ENCODE peak calls at places on chromosomes 5 and 9, in eight cellular contexts. T, X, L, Y, A, J, R and F are unnamed samples.

GRCh38 chr5:91266184-91266705 is 116.9 kb downstream of the ARRDC3 start:
- DNase-seq in T (no peak), X (no peak), L (peak), Y (no peak), A (no peak), J (no peak), R (no peak), F (no peak)

GRCh38 chr5:134851307-134851923 is 5.6 kb downstream of the C5orf24 start:
- DNase-seq in T (no peak), X (no peak), L (peak), Y (no peak), A (no peak), J (no peak), R (no peak), F (no peak)

GRCh38 chr9:20030221-20030620 is 241.4 kb upstream of the SLC24A2 start:
- DNase-seq in T (no peak), X (no peak), L (no peak), Y (no peak), A (no peak), J (no peak), R (no peak), F (no peak)

GRCh38 chr5:81391-82021 is 10.5 kb upstream of the PLEKHG4B start:
- DNase-seq in T (no peak), X (no peak), L (no peak), Y (no peak), A (no peak), J (no peak), R (no peak), F (no peak)

GRCh38 chr5:759111-759741 is 25.3 kb downstream of the ZDHHC11B start:
- DNase-seq in T (no peak), X (no peak), L (no peak), Y (peak), A (peak), J (peak), R (peak), F (no peak)

GRCh38 chr5:113090336-113091106 is 113.9 kb downstream of the DCP2 start:
- DNase-seq in T (no peak), X (no peak), L (no peak), Y (peak), A (no peak), J (no peak), R (no peak), F (no peak)

GRCh38 chr5:170552486-170553122 is 48.8 kb downstream of the KCNIP1 start:
- DNase-seq in T (peak), X (peak), L (peak), Y (peak), A (peak), J (peak), R (peak), F (peak)

GRCh38 chr9:87290241-87290700 is 207.4 kb upstream of the DAPK1 start:
- DNase-seq in T (peak), X (no peak), L (peak), Y (no peak), A (no peak), J (no peak), R (no peak), F (no peak)

GRCh38 chr9:106878943-106879916 is 16.3 kb downstream of the ZNF462 start:
- DNase-seq in T (peak), X (no peak), L (peak), Y (peak), A (peak), J (peak), R (peak), F (peak)

GRCh38 chr5:115600771-115601170 is 1.5 kb downstream of the TICAM2 start:
- DNase-seq in T (no peak), X (no peak), L (peak), Y (no peak), A (no peak), J (no peak), R (no peak), F (no peak)

GRCh38 chr9:112337547-112337946 is 4.1 kb upstream of the PTBP3 start:
- DNase-seq in T (no peak), X (no peak), L (no peak), Y (no peak), A (no peak), J (no peak), R (no peak), F (no peak)

GRCh38 chr5:73940026-73940425 is 314.0 kb downstream of the ARHGEF28 start:
- DNase-seq in T (no peak), X (no peak), L (peak), Y (no peak), A (no peak), J (no peak), R (no peak), F (no peak)

GRCh38 chr5:154712518-154713437 is 42.4 kb upstream of the LARP1 start:
- DNase-seq in T (peak), X (no peak), L (no peak), Y (no peak), A (no peak), J (no peak), R (no peak), F (no peak)

GRCh38 chr5:107930891-107931290 is 260.2 kb upstream of the EFNA5 start:
- DNase-seq in T (no peak), X (no peak), L (no peak), Y (no peak), A (no peak), J (no peak), R (no peak), F (no peak)

GRCh38 chr5:174731214-174732039 is 7.0 kb downstream of the MSX2 start:
- DNase-seq in T (no peak), X (peak), L (no peak), Y (no peak), A (no peak), J (no peak), R (no peak), F (no peak)

GRCh38 chr5:52789378-52789777 is 1.7 kb downstream of the ITGA1 start:
- DNase-seq in T (no peak), X (no peak), L (no peak), Y (no peak), A (no peak), J (no peak), R (no peak), F (no peak)

GRCh38 chr5:179900707-179901106 is 7.0 kb downstream of the TBC1D9B start:
- DNase-seq in T (no peak), X (no peak), L (no peak), Y (no peak), A (no peak), J (no peak), R (no peak), F (no peak)

GRCh38 chr5:131064669-131065371 is 100.2 kb downstream of the HINT1 start:
- DNase-seq in T (no peak), X (no peak), L (no peak), Y (no peak), A (no peak), J (no peak), R (no peak), F (no peak)

GRCh38 chr5:80569961-80570786 is at the start of gene ANKRD34B:
- DNase-seq in T (peak), X (peak), L (no peak), Y (no peak), A (no peak), J (no peak), R (no peak), F (no peak)

GRCh38 chr9:113973963-113974413 is 97.9 kb downstream of the ZNF618 start:
- DNase-seq in T (peak), X (peak), L (peak), Y (no peak), A (no peak), J (no peak), R (no peak), F (no peak)

GRCh38 chr5:139863855-139864558 is 68.4 kb downstream of the PSD2 start:
- DNase-seq in T (peak), X (peak), L (peak), Y (peak), A (peak), J (peak), R (peak), F (peak)

GRCh38 chr9:134399435-134400056 is 73.3 kb downstream of the RXRA start:
- DNase-seq in T (no peak), X (no peak), L (peak), Y (no peak), A (no peak), J (no peak), R (no peak), F (no peak)

GRCh38 chr9:99173570-99174504 is 47.9 kb downstream of the ALG2 start:
- DNase-seq in T (no peak), X (no peak), L (no peak), Y (no peak), A (no peak), J (no peak), R (no peak), F (no peak)

GRCh38 chr9:99046542-99047071 is 58.3 kb upstream of the TGFBR1 start:
- DNase-seq in T (peak), X (no peak), L (no peak), Y (no peak), A (no peak), J (no peak), R (no peak), F (no peak)

GRCh38 chr9:114047717-114048116 is 30.4 kb downstream of the AMBP start:
- DNase-seq in T (peak), X (peak), L (no peak), Y (peak), A (no peak), J (no peak), R (peak), F (no peak)

GRCh38 chr5:167453518-167454020 is 837.9 kb upstream of the WWC1 start:
- DNase-seq in T (no peak), X (no peak), L (no peak), Y (no peak), A (no peak), J (no peak), R (no peak), F (no peak)

GRCh38 chr5:66306105-66306843 is 162.2 kb downstream of the SREK1 start:
- DNase-seq in T (peak), X (peak), L (peak), Y (peak), A (peak), J (no peak), R (peak), F (peak)

GRCh38 chr9:135463140-135463539 is 16.4 kb upstream of the PPP1R26 start:
- DNase-seq in T (no peak), X (no peak), L (peak), Y (no peak), A (no peak), J (no peak), R (no peak), F (no peak)

GRCh38 chr5:121299153-121299552 is 552.5 kb upstream of the FTMT start:
- DNase-seq in T (no peak), X (no peak), L (no peak), Y (no peak), A (no peak), J (no peak), R (no peak), F (no peak)

GRCh38 chr5:102536323-102536928 is 37.6 kb upstream of the SLCO6A1 start:
- DNase-seq in T (no peak), X (no peak), L (peak), Y (no peak), A (no peak), J (no peak), R (no peak), F (no peak)

GRCh38 chr9:79952401-79952800 is 380.6 kb downstream of the TLE4 start:
- DNase-seq in T (no peak), X (no peak), L (peak), Y (no peak), A (no peak), J (no peak), R (no peak), F (no peak)

GRCh38 chr9:124629600-124629999 is 122.4 kb upstream of the NR5A1 start:
- DNase-seq in T (no peak), X (no peak), L (peak), Y (no peak), A (no peak), J (no peak), R (no peak), F (no peak)

GRCh38 chr9:1460143-1460769 is 410.1 kb downstream of the DMRT2 start:
- DNase-seq in T (no peak), X (peak), L (no peak), Y (no peak), A (no peak), J (no peak), R (no peak), F (no peak)

GRCh38 chr5:3962113-3962512 is 366.5 kb downstream of the IRX1 start:
- DNase-seq in T (no peak), X (no peak), L (no peak), Y (no peak), A (no peak), J (no peak), R (no peak), F (no peak)

GRCh38 chr5:156922207-156922792 is 40.7 kb downstream of the TIMD4 start:
- DNase-seq in T (no peak), X (no peak), L (no peak), Y (no peak), A (no peak), J (no peak), R (no peak), F (no peak)

GRCh38 chr5:179759961-179760541 is 27.4 kb downstream of the MAML1 start:
- DNase-seq in T (no peak), X (no peak), L (no peak), Y (no peak), A (no peak), J (no peak), R (no peak), F (no peak)

GRCh38 chr9:81575976-81576375 is 113.4 kb downstream of the TLE1 start:
- DNase-seq in T (no peak), X (no peak), L (peak), Y (no peak), A (no peak), J (no peak), R (no peak), F (no peak)

GRCh38 chr5:53917095-53917494 is 356.7 kb downstream of the NDUFS4 start:
- DNase-seq in T (no peak), X (no peak), L (peak), Y (no peak), A (no peak), J (no peak), R (no peak), F (no peak)

GRCh38 chr5:21615195-21615765 is 1237.9 kb downstream of the CDH12 start:
- DNase-seq in T (no peak), X (no peak), L (no peak), Y (no peak), A (no peak), J (no peak), R (no peak), F (no peak)
- H3K27ac ChIP-seq in T (no peak), X (no peak), L (no peak), Y (no peak), A (no peak), J (no peak), R (no peak), F (no peak)

GRCh38 chr9:137406876-137407589 is 15.9 kb downstream of the EXD3 start:
- DNase-seq in T (peak), X (peak), L (peak), Y (peak), A (peak), J (peak), R (peak), F (peak)

GRCh38 chr9:137407590-137408300 is 15.2 kb downstream of the EXD3 start:
- DNase-seq in T (no peak), X (no peak), L (no peak), Y (peak), A (peak), J (peak), R (no peak), F (no peak)

GRCh38 chr9:137405677-137406081 is 17.3 kb downstream of the EXD3 start:
- DNase-seq in T (no peak), X (no peak), L (peak), Y (no peak), A (no peak), J (no peak), R (no peak), F (no peak)

GRCh38 chr9:137404971-137405584 is 17.9 kb downstream of the EXD3 start:
- DNase-seq in T (no peak), X (no peak), L (no peak), Y (no peak), A (no peak), J (no peak), R (no peak), F (no peak)

GRCh38 chr9:137406085-137406773 is 16.7 kb downstream of the EXD3 start:
- DNase-seq in T (no peak), X (no peak), L (no peak), Y (no peak), A (no peak), J (no peak), R (no peak), F (no peak)
- H3K4me3 ChIP-seq in T (peak), X (no peak), L (no peak), Y (no peak), A (peak), J (peak), R (peak), F (peak)

GRCh38 chr5:172054611-172055153 is 48.2 kb upstream of the FBXW11 start:
- DNase-seq in T (no peak), X (no peak), L (no peak), Y (no peak), A (no peak), J (no peak), R (no peak), F (no peak)

GRCh38 chr5:172050070-172050469 is 43.6 kb upstream of the FBXW11 start:
- DNase-seq in T (no peak), X (no peak), L (no peak), Y (no peak), A (no peak), J (no peak), R (no peak), F (no peak)

GRCh38 chr5:172055421-172055820 is 49.0 kb upstream of the FBXW11 start:
- DNase-seq in T (no peak), X (no peak), L (no peak), Y (no peak), A (no peak), J (no peak), R (no peak), F (no peak)

GRCh38 chr5:172051643-172052362 is 45.4 kb upstream of the FBXW11 start:
- DNase-seq in T (peak), X (no peak), L (no peak), Y (no peak), A (no peak), J (no peak), R (no peak), F (no peak)

DNA sequence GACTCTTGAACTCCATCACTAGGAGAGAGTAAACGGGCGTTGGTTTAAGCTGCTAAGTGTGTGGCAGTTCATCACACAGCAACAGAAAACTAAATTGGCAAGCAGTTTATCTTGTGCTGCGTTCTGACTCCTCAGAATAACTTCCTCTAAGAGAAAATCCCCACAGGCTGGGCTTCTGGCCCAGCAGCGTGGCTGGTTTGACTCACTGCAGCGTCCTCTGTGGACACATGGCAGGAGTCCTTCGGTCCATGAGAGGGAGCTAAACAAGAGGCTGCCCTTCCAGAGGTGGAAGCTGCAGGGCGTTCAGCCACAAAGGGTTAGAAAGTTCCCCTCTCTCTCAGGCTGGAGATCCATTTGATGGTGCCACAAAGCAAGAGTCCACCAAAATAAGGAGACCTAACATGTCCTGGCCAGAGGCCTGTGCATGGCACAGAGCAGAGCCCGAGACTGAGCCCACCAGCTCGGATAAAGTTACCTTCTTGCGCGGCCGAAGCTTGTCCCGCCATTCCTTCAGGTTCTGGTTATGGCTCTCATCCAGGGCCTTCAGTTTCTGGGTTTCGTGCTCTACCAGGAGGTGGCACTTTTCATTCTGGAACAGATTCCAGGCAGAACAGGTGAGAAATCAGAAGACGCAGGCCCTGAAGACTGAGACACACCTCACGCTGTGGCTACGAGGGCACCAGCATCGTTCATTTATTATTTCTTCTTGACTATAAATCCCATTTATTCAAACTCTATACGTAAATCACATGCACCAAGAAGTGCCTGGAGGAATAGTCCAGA is 46.2 kb upstream of the FBXW11 start:
- DNase-seq in T (peak), X (peak), L (peak), Y (peak), A (peak), J (peak), R (no peak), F (no peak)
- TF ChIP-seq CTCF in T (no peak), X (peak), L (peak), Y (no peak), A (peak), J (peak), R (no peak), F (no peak)

GRCh38 chr5:137836301-137836700 is 31.4 kb upstream of the MYOT start:
- DNase-seq in T (no peak), X (no peak), L (no peak), Y (no peak), A (no peak), J (no peak), R (no peak), F (no peak)
- H3K27ac ChIP-seq in T (no peak), X (peak), L (no peak), Y (no peak), A (peak), J (peak), R (no peak), F (peak)

DNA sequence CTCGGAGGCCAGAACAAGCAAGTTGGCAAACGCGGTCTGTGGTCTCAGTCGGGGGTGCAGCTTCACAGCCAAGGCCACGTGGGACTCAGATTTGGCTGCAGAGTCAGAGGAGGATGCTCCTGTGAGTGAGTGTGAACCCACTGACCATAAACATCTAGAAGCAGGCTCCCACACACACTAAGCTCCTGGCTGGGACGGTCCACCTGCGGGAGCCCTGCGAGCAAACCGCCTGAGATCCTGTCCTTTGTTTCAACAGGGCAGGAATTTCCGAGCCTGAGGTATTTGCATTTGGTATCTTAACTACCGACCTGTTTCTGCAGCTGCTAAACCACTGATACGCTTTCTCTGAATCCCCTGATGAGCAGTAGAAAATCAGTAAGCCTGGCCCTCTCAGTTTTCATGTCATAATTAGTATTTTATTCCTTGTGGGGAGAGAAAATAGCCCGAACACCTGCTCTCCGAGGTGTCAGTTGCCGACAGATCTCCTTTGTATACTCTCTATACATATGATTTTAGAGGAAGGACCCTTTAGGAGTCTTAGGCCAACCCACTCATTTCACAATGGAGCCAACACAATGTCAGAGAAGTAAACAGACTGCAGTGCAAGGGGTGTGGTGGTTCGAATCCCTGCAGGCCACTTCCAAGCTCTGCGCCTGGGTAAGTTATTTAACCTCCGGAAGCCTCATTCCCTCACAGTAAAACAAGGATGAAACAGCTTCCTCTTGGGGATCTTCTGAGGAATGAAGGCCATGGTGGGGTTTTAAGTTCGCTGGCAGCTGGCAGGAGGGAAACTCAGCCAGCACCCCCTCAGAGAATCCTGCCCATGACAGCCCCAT is 41.0 kb upstream of the PWWP2A start:
- DNase-seq in T (no peak), X (peak), L (peak), Y (peak), A (no peak), J (no peak), R (no peak), F (no peak)
- H3K4me3 ChIP-seq in T (no peak), X (no peak), L (no peak), Y (no peak), A (no peak), J (no peak), R (no peak), F (no peak)